ENCODE peak calls at places on chromosomes 6 and 20, in nine cellular contexts. D is activated T-cell treated with anti-CD3 and anti-CD28 coated beads, Interleukin-2, amount 50 U/mL, for 4 hours; L is stromal cell of bone marrow; J is NCI-H82; H is AG09309; Z is progenitor cell of endocrine pancreas; P is aorta; R is left ventricle myocardium superior; B is B cell. F is an unnamed sample.

GRCh38 chr6:16148498-16148897 is 19.6 kb downstream of the MYLIP start:
- DNase-seq in Z (no peak), D (no peak), H (no peak), P (no peak), J (no peak), R (no peak), L (no peak), B (no peak), F (no peak)

GRCh38 chr20:22453244-22454080 is 130.9 kb downstream of the FOXA2 start:
- DNase-seq in D (no peak), B (no peak), P (no peak), Z (no peak), J (peak), L (no peak), R (no peak), H (no peak), F (no peak)

GRCh38 chr6:23980965-23981364 is 145.1 kb upstream of the NRSN1 start:
- DNase-seq in H (no peak), L (peak), P (no peak), R (no peak), B (no peak), Z (no peak), D (no peak), J (no peak), F (no peak)

GRCh38 chr6:83096791-83097190 is 29.3 kb downstream of the DOP1A start:
- DNase-seq in D (no peak), J (no peak), R (no peak), B (no peak), L (no peak), H (no peak), Z (no peak), P (no peak), F (no peak)

GRCh38 chr20:49635171-49635570 is 67.2 kb upstream of the PTGIS start:
- DNase-seq in P (no peak), R (peak), H (no peak), Z (no peak), B (no peak), J (no peak), D (no peak), L (no peak), F (no peak)

GRCh38 chr6:132798820-132799538 is 542 bp upstream of the SLC18B1 start:
- DNase-seq in L (no peak), J (peak), R (peak), Z (peak), D (peak), B (peak), H (no peak), P (peak), F (peak)

GRCh38 chr6:125631165-125631564 is 118.3 kb upstream of the HEY2 start:
- DNase-seq in R (no peak), L (no peak), H (no peak), B (no peak), J (no peak), P (no peak), D (no peak), Z (no peak), F (no peak)

GRCh38 chr6:4055420-4056041 is 23.4 kb downstream of the FAM217A start:
- DNase-seq in D (no peak), J (peak), P (no peak), Z (no peak), B (no peak), R (no peak), L (peak), H (peak), F (peak)

GRCh38 chr6:158625881-158626305 is 18.6 kb downstream of the DYNLT1 start:
- DNase-seq in L (no peak), B (no peak), R (no peak), J (no peak), Z (no peak), H (no peak), P (peak), D (no peak), F (peak)

GRCh38 chr20:51174536-51174935 is 151.6 kb upstream of the KCNG1 start:
- DNase-seq in Z (no peak), L (no peak), R (no peak), B (no peak), D (no peak), P (no peak), J (no peak), H (no peak), F (no peak)

GRCh38 chr6:3388786-3389185 is 68.1 kb downstream of the SLC22A23 start:
- DNase-seq in J (no peak), Z (no peak), B (peak), D (no peak), H (no peak), R (no peak), L (no peak), P (no peak), F (no peak)

GRCh38 chr6:41071501-41071922 is 644 bp downstream of the OARD1 start:
- DNase-seq in B (peak), R (peak), D (no peak), H (no peak), L (no peak), J (no peak), P (peak), Z (no peak), F (no peak)

GRCh38 chr6:12418946-12419345 is 128.8 kb downstream of the EDN1 start:
- DNase-seq in H (no peak), R (no peak), B (no peak), D (no peak), J (no peak), P (no peak), Z (no peak), L (no peak), F (no peak)

GRCh38 chr6:5274231-5274630 is 12.9 kb downstream of the FARS2 start:
- DNase-seq in L (no peak), D (no peak), Z (no peak), P (no peak), H (no peak), R (no peak), B (no peak), J (no peak), F (no peak)

GRCh38 chr6:160667854-160668481 is 3.9 kb upstream of the LPA start:
- DNase-seq in D (no peak), Z (peak), B (no peak), H (no peak), P (no peak), L (no peak), R (no peak), J (peak), F (no peak)

GRCh38 chr6:157346371-157346770 is 23.1 kb upstream of the TMEM242 start:
- DNase-seq in Z (no peak), J (no peak), H (no peak), P (no peak), D (no peak), L (no peak), B (no peak), R (no peak), F (no peak)

GRCh38 chr6:64145658-64146057 is 510.1 kb downstream of the PHF3 start:
- DNase-seq in P (no peak), Z (no peak), J (no peak), H (no peak), B (no peak), R (no peak), D (no peak), L (no peak), F (no peak)

GRCh38 chr6:11277275-11278206 is 45.1 kb upstream of the NEDD9 start:
- DNase-seq in J (no peak), H (peak), Z (no peak), R (no peak), L (no peak), D (no peak), P (no peak), B (no peak), F (peak)

GRCh38 chr20:50578061-50578777 is 68.0 kb downstream of the PTPN1 start:
- DNase-seq in Z (no peak), D (no peak), H (no peak), P (peak), B (peak), R (no peak), L (no peak), J (no peak), F (no peak)

GRCh38 chr6:88584581-88584980 is 378.8 kb downstream of the RNGTT start:
- DNase-seq in R (no peak), J (no peak), D (no peak), H (no peak), Z (no peak), L (no peak), P (no peak), B (no peak), F (no peak)

GRCh38 chr6:170222498-170223471 is 68.1 kb downstream of the DLL1 start:
- DNase-seq in R (peak), J (no peak), H (no peak), Z (no peak), P (peak), B (peak), D (no peak), L (no peak), F (no peak)

GRCh38 chr20:51318058-51318960 is 224.2 kb downstream of the NFATC2 start:
- DNase-seq in P (no peak), Z (peak), D (peak), R (peak), H (no peak), J (peak), B (no peak), L (no peak), F (no peak)

GRCh38 chr20:50429412-50429811 is 80.8 kb upstream of the PTPN1 start:
- DNase-seq in P (no peak), R (peak), B (no peak), H (no peak), D (no peak), Z (no peak), J (no peak), L (no peak), F (no peak)

GRCh38 chr6:156988276-156989158 is 211.3 kb downstream of the ARID1B start:
- DNase-seq in B (peak), H (no peak), P (no peak), J (no peak), D (no peak), L (no peak), R (no peak), Z (no peak), F (no peak)

GRCh38 chr6:2852514-2852855 is 10.8 kb upstream of the SERPINB1 start:
- DNase-seq in B (no peak), J (no peak), R (no peak), P (no peak), D (no peak), L (no peak), H (no peak), Z (no peak), F (no peak)

GRCh38 chr20:52204136-52204535 is 12.6 kb upstream of the ZFP64 start:
- DNase-seq in L (no peak), H (no peak), R (no peak), Z (no peak), J (no peak), D (no peak), P (no peak), B (no peak), F (no peak)

GRCh38 chr20:38581013-38581412 is at the start of gene ADIG:
- DNase-seq in B (no peak), H (no peak), D (no peak), Z (no peak), L (no peak), J (no peak), P (no peak), R (peak), F (no peak)

GRCh38 chr6:103105686-103106085 is 1712.2 kb downstream of the GRIK2 start:
- DNase-seq in P (no peak), Z (no peak), B (no peak), D (no peak), H (no peak), J (no peak), L (no peak), R (no peak), F (no peak)

GRCh38 chr6:139981066-139981624 is 606.7 kb upstream of the CITED2 start:
- DNase-seq in H (no peak), J (no peak), Z (no peak), R (no peak), P (no peak), B (no peak), D (no peak), L (no peak), F (no peak)

GRCh38 chr6:27133281-27134227 is 113.9 kb upstream of the PRSS16 start:
- DNase-seq in L (peak), B (peak), R (peak), J (peak), P (peak), D (peak), Z (peak), H (no peak), F (peak)

GRCh38 chr6:164039954-164040375 is 625.4 kb downstream of the QKI start:
- DNase-seq in R (peak), P (peak), H (no peak), Z (no peak), D (peak), L (peak), J (no peak), B (no peak), F (no peak)

GRCh38 chr20:53774487-53775203 is 181.0 kb upstream of the ZNF217 start:
- DNase-seq in D (no peak), B (no peak), J (no peak), P (no peak), L (peak), Z (no peak), H (peak), R (no peak), F (peak)

GRCh38 chr6:89936177-89936576 is 41.9 kb downstream of the GJA10 start:
- DNase-seq in Z (no peak), J (no peak), R (no peak), L (no peak), P (no peak), B (no peak), H (no peak), D (no peak), F (no peak)

GRCh38 chr6:77037439-77037838 is 425.9 kb downstream of the HTR1B start:
- DNase-seq in L (no peak), J (no peak), D (no peak), R (no peak), P (no peak), H (no peak), Z (no peak), B (no peak), F (no peak)

GRCh38 chr20:47031028-47031427 is 136.4 kb downstream of the EYA2 start:
- DNase-seq in D (no peak), P (no peak), H (no peak), R (no peak), Z (no peak), L (no peak), J (no peak), B (no peak), F (no peak)

GRCh38 chr6:144744720-144745119 is 459.6 kb downstream of the UTRN start:
- DNase-seq in L (no peak), D (no peak), H (no peak), P (no peak), Z (no peak), R (no peak), J (peak), B (no peak), F (no peak)

GRCh38 chr6:164099535-164099982 is 685.0 kb downstream of the QKI start:
- DNase-seq in J (no peak), Z (no peak), L (no peak), H (no peak), R (peak), B (no peak), P (no peak), D (no peak), F (no peak)

F was measured in fibroblast of gingiva.